ENCODE peak calls at places on chromosomes 3 and 15, in eight cellular contexts. I is ovary, W is testis, C is HCT116, J is endothelial cell of umbilical vein, S is uterus, T is upper lobe of left lung, X is H54. Q is an unnamed sample.

GRCh38 chr3:61371123-61371522 is 119.9 kb upstream of the FHIT start:
- DNase-seq in I (no peak), W (peak; percentile 36), C (peak; percentile 35), J (peak; percentile 32), S (no peak), T (no peak), X (no peak), Q (no peak)

GRCh38 chr3:157618075-157618760 is 115.0 kb upstream of the VEPH1 start:
- DNase-seq in I (no peak), W (no peak), C (peak; percentile 61), J (peak; percentile 66), S (no peak), T (no peak), X (peak; percentile 27), Q (peak; percentile 71)

GRCh38 chr15:94042163-94042954 is 189.0 kb upstream of the MCTP2 start:
- DNase-seq in I (no peak), W (no peak), C (no peak), J (no peak), S (no peak), T (no peak), X (no peak), Q (peak; percentile 68)

GRCh38 chr3:179702271-179702947 is 49.6 kb downstream of the USP13 start:
- DNase-seq in I (no peak), W (no peak), C (no peak), J (no peak), S (no peak), T (no peak), X (no peak), Q (no peak)

GRCh38 chr3:16048435-16049318 is 125.8 kb upstream of the GALNT15 start:
- DNase-seq in I (no peak), W (peak; percentile 73), C (peak; percentile 61), J (peak; percentile 75), S (peak; percentile 62), T (no peak), X (peak; percentile 37), Q (peak; percentile 81)

GRCh38 chr3:113838631-113839209 is at the start of gene GRAMD1C:
- DNase-seq in I (peak; percentile 83), W (peak; percentile 95), C (peak; percentile 82), J (peak; percentile 91), S (peak; percentile 81), T (peak; percentile 94), X (peak; percentile 80), Q (peak; percentile 88)

GRCh38 chr3:62007036-62007435 is 366.3 kb downstream of the FEZF2 start:
- DNase-seq in I (no peak), W (no peak), C (no peak), J (no peak), S (no peak), T (no peak), X (no peak), Q (peak; percentile 5)

GRCh38 chr3:166900866-166901577 is 479.1 kb downstream of the ZBBX start:
- DNase-seq in I (no peak), W (no peak), C (no peak), J (no peak), S (no peak), T (no peak), X (no peak), Q (no peak)

GRCh38 chr3:57298041-57298440 is 5.6 kb upstream of the ASB14 start:
- DNase-seq in I (no peak), W (no peak), C (peak; percentile 59), J (no peak), S (no peak), T (no peak), X (peak; percentile 58), Q (peak; percentile 40)

GRCh38 chr3:150384517-150385212 is 23.4 kb upstream of the TSC22D2 start:
- DNase-seq in I (no peak), W (peak; percentile 46), C (no peak), J (no peak), S (no peak), T (no peak), X (no peak), Q (peak; percentile 12)

GRCh38 chr3:126132751-126133511 is 47.5 kb downstream of the ALDH1L1 start:
- DNase-seq in I (no peak), W (peak; percentile 17), C (no peak), J (no peak), S (peak; percentile 8), T (no peak), X (no peak), Q (peak; percentile 12)

GRCh38 chr3:170044280-170044679 is 6.5 kb downstream of the GPR160 start:
- DNase-seq in I (no peak), W (no peak), C (no peak), J (no peak), S (no peak), T (no peak), X (no peak), Q (no peak)

GRCh38 chr3:170047133-170047404 is 9.3 kb downstream of the GPR160 start:
- DNase-seq in I (no peak), W (no peak), C (no peak), J (no peak), S (no peak), T (no peak), X (no peak), Q (no peak)

GRCh38 chr3:170046269-170047132 is 8.7 kb downstream of the GPR160 start:
- DNase-seq in I (no peak), W (no peak), C (no peak), J (no peak), S (no peak), T (no peak), X (no peak), Q (no peak)

GRCh38 chr3:170043506-170043905 is 5.7 kb downstream of the GPR160 start:
- DNase-seq in I (no peak), W (no peak), C (no peak), J (no peak), S (no peak), T (no peak), X (no peak), Q (no peak)

GRCh38 chr3:170044795-170045244 is 7.0 kb downstream of the GPR160 start:
- DNase-seq in I (no peak), W (no peak), C (no peak), J (no peak), S (no peak), T (no peak), X (no peak), Q (no peak)
- TF ChIP-seq POLR2A in I (no peak), W (no peak), C (no peak), J (no peak), S (no peak), T (no peak), X (no peak), Q (no peak)

GRCh38 chr3:12556243-12556722 is 604 bp upstream of the MKRN2 start:
- DNase-seq in I (no peak), W (no peak), C (no peak), J (no peak), S (no peak), T (no peak), X (no peak), Q (no peak)

GRCh38 chr3:12557472-12558105 is 702 bp downstream of the MKRN2 start:
- DNase-seq in I (no peak), W (no peak), C (no peak), J (peak; percentile 54), S (no peak), T (no peak), X (no peak), Q (peak; percentile 59)

GRCh38 chr3:12558706-12559105 is 1.8 kb downstream of the MKRN2 start:
- DNase-seq in I (no peak), W (no peak), C (no peak), J (no peak), S (no peak), T (no peak), X (no peak), Q (no peak)

GRCh38 chr3:12559520-12559919 is 2.6 kb downstream of the MKRN2 start:
- DNase-seq in I (no peak), W (no peak), C (no peak), J (no peak), S (no peak), T (no peak), X (no peak), Q (no peak)

GRCh38 chr3:12556723-12557471 is at the start of gene MKRN2:
- DNase-seq in I (peak; percentile 92), W (peak; percentile 84), C (peak; percentile 71), J (peak; percentile 89), S (peak; percentile 75), T (peak; percentile 98), X (peak; percentile 80), Q (peak; percentile 78)
- TF ChIP-seq POLR2A in I (peak; percentile 96), W (peak; percentile 92), C (peak; percentile 96), J (peak; percentile 98), S (peak; percentile 99), T (peak; percentile 98), X (peak; percentile 99), Q (peak; percentile 93)

GRCh38 chr15:80989518-80990478 is at the start of gene MESD:
- DNase-seq in I (peak; percentile 99), W (peak; percentile 99), C (peak; percentile 85), J (peak; percentile 96), S (peak; percentile 99), T (peak; percentile 100), X (peak; percentile 76), Q (peak; percentile 92)
- TF ChIP-seq POLR2A in I (peak; percentile 70), W (peak; percentile 72), C (peak; percentile 89), J (peak; percentile 95), S (peak; percentile 91), T (peak; percentile 84), X (peak; percentile 98), Q (peak; percentile 73)

GRCh38 chr15:64045106-64045435 is 1.2 kb downstream of the DAPK2 start:
- DNase-seq in I (no peak), W (no peak), C (no peak), J (no peak), S (no peak), T (no peak), X (no peak), Q (no peak)

GRCh38 chr15:64045774-64046346 is 425 bp downstream of the DAPK2 start:
- DNase-seq in I (peak; percentile 48), W (peak; percentile 20), C (no peak), J (no peak), S (no peak), T (no peak), X (no peak), Q (no peak)

GRCh38 chr15:64048766-64049165 is 2.5 kb upstream of the DAPK2 start:
- DNase-seq in I (no peak), W (no peak), C (no peak), J (no peak), S (no peak), T (no peak), X (no peak), Q (no peak)

GRCh38 chr15:64044315-64045105 is 1.8 kb downstream of the DAPK2 start:
- DNase-seq in I (no peak), W (no peak), C (no peak), J (no peak), S (no peak), T (no peak), X (no peak), Q (no peak)

DNA sequence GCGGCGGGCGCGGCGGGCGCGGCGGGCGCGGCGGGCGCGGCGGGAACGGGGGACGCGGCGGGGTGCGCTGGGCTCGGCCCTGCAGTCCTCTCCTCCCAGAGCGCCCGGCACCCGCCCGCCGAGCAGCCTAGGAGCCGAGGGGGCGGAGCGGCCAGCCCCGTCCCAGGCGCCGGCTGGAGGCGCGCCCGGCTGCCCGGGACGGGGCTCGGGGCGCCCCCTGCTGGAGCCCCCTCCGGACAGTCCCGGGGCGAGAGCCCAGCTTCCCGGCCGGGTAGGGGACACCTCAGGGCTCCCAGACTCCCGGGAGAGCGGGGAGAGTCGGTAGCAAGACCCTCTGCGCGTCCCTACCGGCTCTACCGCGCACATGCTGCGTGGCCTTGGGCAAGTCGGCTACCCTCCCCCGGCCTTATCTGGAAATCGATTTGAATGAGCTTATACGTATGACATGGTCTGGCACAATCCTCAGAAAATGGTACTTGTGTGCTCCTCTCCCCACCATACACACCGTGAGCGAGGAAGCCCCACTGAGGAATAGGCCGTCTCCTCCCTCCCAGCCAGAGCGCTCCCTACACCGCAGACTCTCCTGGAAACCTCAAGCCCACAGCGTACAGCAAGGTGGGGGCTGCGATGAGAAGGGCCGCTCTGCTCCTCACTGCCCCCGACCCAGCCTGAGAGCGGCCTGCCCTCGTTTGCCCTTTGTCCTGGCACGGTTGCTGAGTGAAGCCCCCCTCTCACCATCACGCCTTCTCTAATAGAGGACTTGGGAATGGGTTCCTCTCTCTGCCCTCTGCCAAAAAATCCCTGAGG is at the start of gene DAPK2:
- DNase-seq in I (peak; percentile 77), W (peak; percentile 70), C (peak; percentile 21), J (peak; percentile 57), S (peak; percentile 44), T (peak; percentile 95), X (peak; percentile 70), Q (peak; percentile 34)
- TF ChIP-seq POLR2A in I (no peak), W (no peak), C (no peak), J (no peak), S (no peak), T (no peak), X (peak; percentile 18), Q (no peak)

Q was measured in IMR-90.